ENCODE peak calls at places on chromosomes 3 and 15, in nine cellular contexts. Z is sigmoid colon, U is A549, J is K562, P is HepG2, W is stomach, M is ovary, A is upper lobe of left lung, N is transverse colon. R is an unnamed sample.
A peak's percentile ranks its signal among the peaks of the same experiment; 100 is the strongest.

GRCh38 chr15:96693990-96694517 is 363.6 kb downstream of the NR2F2 start:
- DNase-seq in Z (no peak), U (no peak), J (no peak), P (no peak), W (no peak), M (no peak), A (no peak), N (no peak), R (no peak)

GRCh38 chr15:36358094-36358961 is 221.1 kb upstream of the CDIN1 start:
- DNase-seq in Z (no peak), U (no peak), J (no peak), P (no peak), W (no peak), M (no peak), A (no peak), N (no peak), R (no peak)

GRCh38 chr3:158727499-158728377 is 4.5 kb downstream of the RARRES1 start:
- DNase-seq in Z (peak; percentile 75), U (peak; percentile 79), J (peak; percentile 70), P (peak; percentile 44), W (peak; percentile 45), M (peak; percentile 49), A (peak; percentile 46), N (peak; percentile 64), R (no peak)

GRCh38 chr3:188950832-188951489 is 220.8 kb upstream of the TPRG1 start:
- DNase-seq in Z (peak; percentile 94), U (peak; percentile 92), J (no peak), P (peak; percentile 60), W (peak; percentile 84), M (peak; percentile 83), A (peak; percentile 91), N (peak; percentile 70), R (peak; percentile 80)

GRCh38 chr3:156637480-156638022 is 36.8 kb upstream of the TIPARP start:
- DNase-seq in Z (no peak), U (no peak), J (no peak), P (no peak), W (no peak), M (no peak), A (no peak), N (no peak), R (no peak)

GRCh38 chr3:132418916-132419315 is 1.6 kb downstream of the DNAJC13 start:
- DNase-seq in Z (no peak), U (no peak), J (no peak), P (no peak), W (no peak), M (no peak), A (no peak), N (no peak), R (no peak)

GRCh38 chr3:170829873-170830272 is 40.1 kb downstream of the RPL22L1 start:
- DNase-seq in Z (no peak), U (no peak), J (no peak), P (no peak), W (no peak), M (no peak), A (no peak), N (no peak), R (no peak)

GRCh38 chr3:194051554-194052175 is 84.3 kb upstream of the HES1 start:
- DNase-seq in Z (no peak), U (no peak), J (no peak), P (no peak), W (no peak), M (no peak), A (no peak), N (peak; percentile 56), R (no peak)

GRCh38 chr3:52082951-52083350 is 26.6 kb upstream of the DUSP7 start:
- DNase-seq in Z (no peak), U (no peak), J (no peak), P (no peak), W (no peak), M (peak; percentile 9), A (no peak), N (no peak), R (no peak)

GRCh38 chr15:77986891-77987764 is 90.4 kb downstream of the TBC1D2B start:
- DNase-seq in Z (peak; percentile 61), U (no peak), J (no peak), P (no peak), W (no peak), M (peak; percentile 44), A (no peak), N (no peak), R (no peak)

GRCh38 chr3:72245183-72245811 is 460.3 kb upstream of the PROK2 start:
- DNase-seq in Z (peak; percentile 85), U (no peak), J (no peak), P (no peak), W (peak; percentile 66), M (peak; percentile 47), A (peak; percentile 35), N (no peak), R (no peak)

GRCh38 chr3:49906004-49906860 is 2.6 kb upstream of the MST1R start:
- DNase-seq in Z (no peak), U (peak; percentile 55), J (peak; percentile 76), P (peak; percentile 33), W (peak; percentile 77), M (peak; percentile 54), A (peak; percentile 70), N (peak; percentile 87), R (no peak)

GRCh38 chr15:82630033-82630432 is 17.1 kb downstream of the CPEB1 start:
- DNase-seq in Z (no peak), U (no peak), J (no peak), P (no peak), W (no peak), M (no peak), A (no peak), N (no peak), R (no peak)

GRCh38 chr3:197428117-197428761 is 127.5 kb downstream of the BDH1 start:
- DNase-seq in Z (no peak), U (peak; percentile 29), J (peak; percentile 72), P (peak; percentile 28), W (peak; percentile 65), M (no peak), A (no peak), N (peak; percentile 79), R (peak; percentile 43)

GRCh38 chr3:121431717-121432517 is 113.9 kb downstream of the POLQ start:
- DNase-seq in Z (no peak), U (no peak), J (no peak), P (peak; percentile 35), W (no peak), M (no peak), A (peak; percentile 31), N (peak; percentile 19), R (no peak)

DNA sequence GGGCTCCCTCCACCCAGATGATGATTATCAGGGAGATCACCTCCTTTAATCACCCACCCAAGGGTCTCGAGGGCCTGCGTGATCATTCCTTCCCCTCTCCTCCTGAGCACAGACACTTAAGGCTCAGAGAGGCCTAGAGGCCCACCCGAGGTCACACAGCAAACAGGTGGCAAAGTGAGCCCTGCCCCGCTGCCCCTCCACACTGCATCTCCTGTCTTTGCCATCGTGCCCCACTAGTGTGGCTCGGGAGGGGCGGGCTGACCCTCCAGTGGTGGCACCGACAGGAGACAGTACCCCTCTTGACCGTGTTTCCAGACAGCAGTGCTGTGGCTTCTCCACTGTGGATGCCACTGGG is 4.9 kb upstream of the PLXND1 start:
- DNase-seq in Z (no peak), U (no peak), J (no peak), P (no peak), W (no peak), M (no peak), A (no peak), N (no peak), R (no peak)
- H3K4me1 ChIP-seq in Z (no peaks in the 10 kb centered on the region), U (peaks cover 76% of the 10 kb centered on the region), J (peaks cover 73% of the 10 kb centered on the region), P (peaks cover 88% of the 10 kb centered on the region), W (peaks cover 65% of the 10 kb centered on the region), M (no peaks in the 10 kb centered on the region), A (peaks cover 82% of the 10 kb centered on the region), N (peaks cover 40% of the 10 kb centered on the region), R (peaks cover 83% of the 10 kb centered on the region)

DNA sequence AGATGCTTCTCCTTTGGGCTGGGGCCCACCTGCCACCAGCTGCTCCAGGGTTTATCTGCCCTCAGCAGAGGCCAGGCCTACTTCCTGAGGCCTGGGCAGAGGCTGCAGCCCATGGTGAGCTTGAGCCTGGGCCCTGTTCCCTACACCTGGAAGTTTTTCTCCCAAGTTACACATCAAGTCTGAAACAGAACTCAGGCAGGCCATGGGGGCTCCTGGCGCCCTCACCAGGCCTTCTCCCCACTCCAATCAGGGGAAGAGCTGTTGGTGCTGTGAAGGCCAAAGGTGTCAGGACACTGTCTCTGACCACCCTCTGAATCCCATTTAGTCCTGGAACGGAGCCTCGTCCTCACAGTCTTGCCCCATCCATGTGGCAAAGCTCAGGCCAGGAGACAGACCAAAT is 7.3 kb downstream of the VWA5B2 start:
- DNase-seq in Z (no peak), U (no peak), J (no peak), P (no peak), W (no peak), M (no peak), A (no peak), N (no peak), R (no peak)
- TF ChIP-seq POLR2A in Z (no peak), U (no peak), J (no peak), P (no peak), W (no peak), M (no peak), A (no peak), N (no peak), R (no peak)

DNA sequence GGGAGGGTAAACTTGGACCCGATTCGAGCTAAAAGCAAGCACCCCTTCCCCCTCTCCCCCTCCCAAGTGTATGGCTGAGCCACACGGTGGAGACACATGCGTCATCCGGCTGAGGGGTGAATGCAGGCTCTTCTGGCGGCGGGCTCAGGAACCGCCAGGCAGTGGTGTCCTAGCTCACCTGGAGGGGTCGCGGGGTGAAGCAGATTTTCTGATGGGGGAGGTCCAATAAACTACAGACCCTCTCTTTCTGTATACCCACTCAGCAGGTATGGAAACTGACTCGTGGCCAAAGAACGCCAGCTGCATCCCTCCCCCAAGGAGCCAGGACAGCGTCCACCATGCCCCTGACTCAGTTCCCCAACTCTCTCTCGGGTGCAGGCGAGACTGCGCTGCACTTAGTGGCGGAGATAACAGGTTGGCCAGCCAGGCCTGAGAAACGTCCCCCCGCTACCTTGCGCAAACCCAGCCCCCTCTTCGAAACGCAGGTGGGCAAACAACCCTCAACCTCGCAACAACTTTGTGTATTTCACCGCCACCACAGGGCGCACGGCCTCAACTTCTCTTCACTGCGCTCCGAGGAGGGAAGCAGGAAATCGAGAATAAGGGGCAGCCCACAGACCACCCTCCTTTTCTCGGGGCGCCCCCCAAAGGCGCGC is 1.3 kb downstream of the MAGI1 start:
- DNase-seq in Z (peak; percentile 71), U (peak; percentile 26), J (no peak), P (peak; percentile 68), W (peak; percentile 60), M (peak; percentile 53), A (peak; percentile 57), N (peak; percentile 60), R (no peak)
- TF ChIP-seq EP300 in Z (no peak), U (no peak), J (no peak), P (peak; percentile 21), W (no peak), M (no peak), A (no peak), N (no peak), R (no peak)

GRCh38 chr3:81483046-81483445 is 278.4 kb downstream of the GBE1 start:
- DNase-seq in Z (no peak), U (no peak), J (no peak), P (no peak), W (no peak), M (no peak), A (no peak), N (no peak), R (no peak)

GRCh38 chr3:81484532-81484931 is 276.9 kb downstream of the GBE1 start:
- DNase-seq in Z (no peak), U (no peak), J (no peak), P (no peak), W (no peak), M (no peak), A (no peak), N (no peak), R (no peak)

GRCh38 chr3:81490541-81491288 is 270.7 kb downstream of the GBE1 start:
- DNase-seq in Z (peak; percentile 74), U (peak; percentile 88), J (peak; percentile 46), P (peak; percentile 81), W (peak; percentile 80), M (peak; percentile 85), A (peak; percentile 83), N (peak; percentile 80), R (peak; percentile 76)

GRCh38 chr3:81485444-81485865 is 276.0 kb downstream of the GBE1 start:
- DNase-seq in Z (no peak), U (no peak), J (no peak), P (no peak), W (no peak), M (no peak), A (no peak), N (peak; percentile 12), R (no peak)
- H3K4me1 ChIP-seq in Z (no peaks in the 10 kb centered on the region), U (peaks cover 5% of the 10 kb centered on the region), J (no peaks in the 10 kb centered on the region), P (no peaks in the 10 kb centered on the region), W (no peaks in the 10 kb centered on the region), M (peaks cover 2% of the 10 kb centered on the region), A (peaks cover 7% of the 10 kb centered on the region), N (peaks cover 15% of the 10 kb centered on the region), R (no peaks in the 10 kb centered on the region)